ENCODE peak calls at places on chromosomes 4 and X, in five cellular contexts. One of them, this sample, is unnamed.

GRCh38 chr4:185304541-185304940 is 91.2 kb downstream of the LRP2BP start:
- DNase-seq in H9: no peak
- DNase-seq in heart left ventricle: no peak
- DNase-seq in SK-N-SH: no peak
- DNase-seq in uterus: no peak
- DNase-seq in this sample: no peak

GRCh38 chr4:26856906-26857277 is 3.7 kb upstream of the STIM2 start:
- DNase-seq in H9: no peak
- DNase-seq in heart left ventricle: no peak
- DNase-seq in SK-N-SH: no peak
- DNase-seq in uterus: no peak
- DNase-seq in this sample: no peak

GRCh38 chr4:110629780-110630500 is 7.1 kb upstream of the PITX2 start:
- DNase-seq in H9: no peak
- DNase-seq in heart left ventricle: no peak
- DNase-seq in SK-N-SH: no peak
- DNase-seq in uterus: no peak
- DNase-seq in this sample: no peak

GRCh38 chrX:10045327-10046000 is 78.3 kb downstream of the CLDN34 start:
- DNase-seq in H9: no peak
- DNase-seq in heart left ventricle: peak
- DNase-seq in SK-N-SH: no peak
- DNase-seq in uterus: no peak
- DNase-seq in this sample: no peak

GRCh38 chr4:47160095-47160494 is 128.7 kb downstream of the GABRB1 start:
- DNase-seq in H9: no peak
- DNase-seq in heart left ventricle: no peak
- DNase-seq in SK-N-SH: no peak
- DNase-seq in uterus: no peak
- DNase-seq in this sample: no peak

GRCh38 chr4:77154074-77154473 is 2.9 kb upstream of the CCNG2 start:
- DNase-seq in H9: no peak
- DNase-seq in heart left ventricle: no peak
- DNase-seq in SK-N-SH: no peak
- DNase-seq in uterus: no peak
- DNase-seq in this sample: no peak

GRCh38 chrX:48899078-48899410 is 1.3 kb downstream of the PQBP1 start:
- DNase-seq in H9: no peak
- DNase-seq in heart left ventricle: no peak
- DNase-seq in SK-N-SH: no peak
- DNase-seq in uterus: no peak
- DNase-seq in this sample: no peak

GRCh38 chr4:26031704-26032103 is 117.7 kb downstream of the SMIM20 start:
- DNase-seq in H9: no peak
- DNase-seq in heart left ventricle: no peak
- DNase-seq in SK-N-SH: no peak
- DNase-seq in uterus: no peak
- DNase-seq in this sample: no peak

GRCh38 chr4:7823416-7823824 is 116.2 kb downstream of the AFAP1 start:
- DNase-seq in H9: no peak
- DNase-seq in heart left ventricle: peak
- DNase-seq in SK-N-SH: peak
- DNase-seq in uterus: no peak
- DNase-seq in this sample: no peak

GRCh38 chr4:63563288-63564014 is 845.8 kb downstream of the TECRL start:
- DNase-seq in H9: peak
- DNase-seq in heart left ventricle: no peak
- DNase-seq in SK-N-SH: no peak
- DNase-seq in uterus: no peak
- DNase-seq in this sample: no peak

GRCh38 chr4:184536881-184537248 is 62.5 kb upstream of the IRF2 start:
- DNase-seq in H9: no peak
- DNase-seq in heart left ventricle: no peak
- DNase-seq in SK-N-SH: no peak
- DNase-seq in uterus: no peak
- DNase-seq in this sample: no peak

GRCh38 chr4:99945718-99946345 is 586 bp downstream of the DNAJB14 start:
- DNase-seq in H9: no peak
- DNase-seq in heart left ventricle: no peak
- DNase-seq in SK-N-SH: peak
- DNase-seq in uterus: no peak
- DNase-seq in this sample: peak

GRCh38 chr4:162909952-162910351 is 256.7 kb downstream of the NAF1 start:
- DNase-seq in H9: no peak
- DNase-seq in heart left ventricle: no peak
- DNase-seq in SK-N-SH: no peak
- DNase-seq in uterus: no peak
- DNase-seq in this sample: no peak

GRCh38 chr4:94827481-94828110 is 69.8 kb downstream of the BMPR1B start:
- DNase-seq in H9: no peak
- DNase-seq in heart left ventricle: no peak
- DNase-seq in SK-N-SH: no peak
- DNase-seq in uterus: no peak
- DNase-seq in this sample: no peak
- H3K27ac ChIP-seq in H9: no peak
- H3K27ac ChIP-seq in heart left ventricle: no peak
- H3K27ac ChIP-seq in SK-N-SH: peak
- H3K27ac ChIP-seq in uterus: no peak
- H3K27ac ChIP-seq in this sample: no peak

DNA sequence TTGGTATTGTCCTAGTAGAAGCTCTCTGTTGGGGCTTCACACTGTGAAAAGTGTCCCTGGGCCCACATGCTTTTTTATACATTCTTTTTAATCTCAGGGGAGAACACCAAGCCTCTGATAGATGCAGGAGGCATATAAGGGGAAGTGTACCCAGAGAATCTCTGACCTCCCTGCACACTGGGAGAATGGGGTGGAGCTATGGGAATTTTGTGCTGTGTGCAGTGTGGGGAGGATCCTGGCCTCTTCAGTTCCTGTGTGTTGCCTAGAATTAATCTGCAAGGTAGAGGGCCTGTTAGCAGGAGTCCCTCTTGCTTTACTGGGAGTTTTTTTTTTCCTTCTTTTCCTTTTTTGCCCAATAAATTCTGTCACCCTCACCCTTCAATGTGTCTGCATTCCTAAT is 49.2 kb upstream of the SPIN4 start:
- DNase-seq in H9: no peak
- DNase-seq in heart left ventricle: no peak
- DNase-seq in SK-N-SH: no peak
- DNase-seq in uterus: no peak
- DNase-seq in this sample: no peak
- H3K27ac ChIP-seq in H9: no peak
- H3K27ac ChIP-seq in heart left ventricle: no peak
- H3K27ac ChIP-seq in SK-N-SH: no peak
- H3K27ac ChIP-seq in uterus: no peak
- H3K27ac ChIP-seq in this sample: no peak

GRCh38 chrX:77422886-77423648 is 24.1 kb upstream of the FGF16 start:
- DNase-seq in H9: peak
- DNase-seq in heart left ventricle: no peak
- DNase-seq in SK-N-SH: no peak
- DNase-seq in uterus: no peak
- DNase-seq in this sample: no peak

GRCh38 chrX:77432998-77433397 is 14.2 kb upstream of the FGF16 start:
- DNase-seq in H9: no peak
- DNase-seq in heart left ventricle: no peak
- DNase-seq in SK-N-SH: no peak
- DNase-seq in uterus: no peak
- DNase-seq in this sample: no peak

GRCh38 chrX:77431227-77431626 is 16.0 kb upstream of the FGF16 start:
- DNase-seq in H9: no peak
- DNase-seq in heart left ventricle: no peak
- DNase-seq in SK-N-SH: no peak
- DNase-seq in uterus: no peak
- DNase-seq in this sample: no peak

GRCh38 chrX:77426811-77427210 is 20.4 kb upstream of the FGF16 start:
- DNase-seq in H9: no peak
- DNase-seq in heart left ventricle: no peak
- DNase-seq in SK-N-SH: no peak
- DNase-seq in uterus: no peak
- DNase-seq in this sample: no peak

GRCh38 chrX:77427586-77427985 is 19.6 kb upstream of the FGF16 start:
- DNase-seq in H9: no peak
- DNase-seq in heart left ventricle: no peak
- DNase-seq in SK-N-SH: no peak
- DNase-seq in uterus: no peak
- DNase-seq in this sample: no peak
- H3K27ac ChIP-seq in H9: no peak
- H3K27ac ChIP-seq in heart left ventricle: no peak
- H3K27ac ChIP-seq in SK-N-SH: peak
- H3K27ac ChIP-seq in uterus: peak
- H3K27ac ChIP-seq in this sample: no peak

GRCh38 chr4:128524311-128524710 is 236.7 kb upstream of the PGRMC2 start:
- DNase-seq in H9: no peak
- DNase-seq in heart left ventricle: peak
- DNase-seq in SK-N-SH: no peak
- DNase-seq in uterus: peak
- DNase-seq in this sample: no peak

GRCh38 chr4:128525387-128525786 is 237.8 kb upstream of the PGRMC2 start:
- DNase-seq in H9: no peak
- DNase-seq in heart left ventricle: no peak
- DNase-seq in SK-N-SH: no peak
- DNase-seq in uterus: no peak
- DNase-seq in this sample: no peak

GRCh38 chr4:128519163-128519810 is 231.7 kb upstream of the PGRMC2 start:
- DNase-seq in H9: no peak
- DNase-seq in heart left ventricle: peak
- DNase-seq in SK-N-SH: no peak
- DNase-seq in uterus: peak
- DNase-seq in this sample: no peak

GRCh38 chr4:128521156-128521555 is 233.5 kb upstream of the PGRMC2 start:
- DNase-seq in H9: no peak
- DNase-seq in heart left ventricle: no peak
- DNase-seq in SK-N-SH: no peak
- DNase-seq in uterus: no peak
- DNase-seq in this sample: no peak

DNA sequence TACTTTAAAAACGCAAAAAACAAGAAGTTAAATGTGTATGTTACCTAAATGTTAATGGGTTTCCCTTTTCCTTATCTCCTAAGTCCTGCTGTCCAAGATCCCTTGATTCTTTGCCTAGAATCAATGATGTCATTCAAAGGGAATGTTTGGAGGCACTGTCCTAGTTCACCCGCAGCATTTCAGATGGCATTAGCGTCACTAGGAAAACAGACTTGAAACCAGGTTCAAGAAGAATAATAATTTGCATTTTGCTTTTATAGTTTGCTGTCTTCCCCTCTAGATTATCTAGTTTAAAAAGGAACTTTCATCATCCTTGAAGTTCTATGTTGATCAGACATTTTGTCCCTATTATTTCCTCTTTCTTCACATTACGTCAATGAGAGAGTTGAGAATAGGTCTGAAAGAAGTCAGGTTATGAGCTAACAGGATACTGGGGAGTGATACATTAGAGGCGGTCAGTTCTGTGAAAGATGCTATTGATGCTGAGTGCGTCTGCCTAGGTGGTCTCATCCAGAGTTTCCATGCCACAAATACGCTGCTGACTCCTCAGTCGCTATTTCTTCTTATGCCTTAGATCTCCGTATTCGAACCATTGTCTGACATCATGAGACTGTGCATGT is 234.1 kb upstream of the PGRMC2 start:
- DNase-seq in H9: no peak
- DNase-seq in heart left ventricle: no peak
- DNase-seq in SK-N-SH: no peak
- DNase-seq in uterus: no peak
- DNase-seq in this sample: no peak
- H3K27ac ChIP-seq in H9: no peak
- H3K27ac ChIP-seq in heart left ventricle: no peak
- H3K27ac ChIP-seq in SK-N-SH: peak
- H3K27ac ChIP-seq in uterus: no peak
- H3K27ac ChIP-seq in this sample: no peak

GRCh38 chrX:69387559-69388487 is 116.3 kb upstream of the NALF2 start:
- DNase-seq in H9: peak
- DNase-seq in heart left ventricle: peak
- DNase-seq in SK-N-SH: peak
- DNase-seq in uterus: peak
- DNase-seq in this sample: peak

GRCh38 chrX:69388526-69388925 is 115.6 kb upstream of the NALF2 start:
- DNase-seq in H9: no peak
- DNase-seq in heart left ventricle: no peak
- DNase-seq in SK-N-SH: no peak
- DNase-seq in uterus: no peak
- DNase-seq in this sample: no peak

GRCh38 chrX:69389221-69389620 is 114.9 kb upstream of the NALF2 start:
- DNase-seq in H9: no peak
- DNase-seq in heart left ventricle: no peak
- DNase-seq in SK-N-SH: no peak
- DNase-seq in uterus: no peak
- DNase-seq in this sample: no peak

DNA sequence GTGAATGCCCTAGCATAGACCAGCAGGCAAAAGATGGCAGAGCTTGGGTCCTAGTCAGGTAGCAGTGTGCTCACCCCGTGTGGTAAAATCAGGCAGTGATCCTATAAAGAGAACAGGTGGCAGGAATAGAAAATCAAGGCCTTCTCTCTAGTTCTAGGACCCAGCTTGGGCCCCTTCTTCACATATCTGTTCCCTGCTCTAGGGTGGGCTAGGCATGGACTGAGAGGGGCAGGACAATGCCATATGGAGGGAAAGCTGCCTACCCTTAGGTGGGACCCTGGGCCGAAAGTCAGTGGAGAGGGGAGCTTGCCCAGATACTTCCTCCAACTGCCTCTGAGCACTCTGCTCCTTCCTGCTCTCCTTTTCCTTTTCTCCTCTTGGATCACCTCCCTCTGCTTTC is 117.4 kb upstream of the NALF2 start:
- DNase-seq in H9: no peak
- DNase-seq in heart left ventricle: no peak
- DNase-seq in SK-N-SH: no peak
- DNase-seq in uterus: no peak
- DNase-seq in this sample: no peak
- H3K27ac ChIP-seq in H9: no peak
- H3K27ac ChIP-seq in heart left ventricle: no peak
- H3K27ac ChIP-seq in SK-N-SH: no peak
- H3K27ac ChIP-seq in uterus: no peak
- H3K27ac ChIP-seq in this sample: no peak